ENCODE peak calls at places on chromosome 21, in five cellular contexts. X is left ventricle myocardium inferior; C is mesendoderm; Q is fibroblast of lung; Y is naive thymus-derived CD4-positive, alpha-beta T cell. Z is an unnamed sample.

GRCh38 chr21:32958288-32958992 is 67.3 kb upstream of the OLIG2 start:
- DNase-seq in X (no peak), Q (no peak), Y (no peak), C (peak; percentile 28), Z (no peak)

GRCh38 chr21:33230518-33231324 is 983 bp downstream of the IFNAR2 start:
- DNase-seq in X (peak; percentile 63), C (peak; percentile 59), Y (peak; percentile 25), Q (peak; percentile 43), Z (peak; percentile 71)

GRCh38 chr21:16534408-16535099 is 804.8 kb downstream of the USP25 start:
- DNase-seq in Y (no peak), C (no peak), X (peak; percentile 80), Q (peak; percentile 87), Z (peak; percentile 72)

GRCh38 chr21:30072496-30072895 is 94.1 kb downstream of the CLDN17 start:
- DNase-seq in Y (no peak), X (no peak), Q (no peak), C (peak; percentile 83), Z (no peak)

GRCh38 chr21:15051652-15052554 is 12.9 kb downstream of the NRIP1 start:
- DNase-seq in Q (no peak), X (no peak), C (peak; percentile 12), Y (no peak), Z (no peak)

GRCh38 chr21:36783612-36784383 is 84.9 kb downstream of the SIM2 start:
- DNase-seq in C (peak; percentile 64), Y (no peak), X (no peak), Q (no peak), Z (no peak)

GRCh38 chr21:14942801-14943490 is 121.9 kb downstream of the NRIP1 start:
- DNase-seq in Y (no peak), Q (peak; percentile 23), C (no peak), X (no peak), Z (no peak)

GRCh38 chr21:40681164-40681859 is 165.6 kb downstream of the DSCAM start:
- DNase-seq in X (peak; percentile 39), Y (no peak), Q (no peak), C (no peak), Z (no peak)

GRCh38 chr21:39637971-39638628 is 25.4 kb downstream of the B3GALT5 start:
- DNase-seq in Q (no peak), Y (no peak), X (no peak), C (no peak), Z (no peak)

GRCh38 chr21:31387560-31388186 is 43.6 kb upstream of the TIAM1 start:
- DNase-seq in X (no peak), Y (no peak), C (no peak), Q (no peak), Z (no peak)

GRCh38 chr21:32653326-32653901 is 41.2 kb upstream of the CFAP298 start:
- DNase-seq in C (peak; percentile 47), Q (peak; percentile 19), X (no peak), Y (peak; percentile 28), Z (no peak)

GRCh38 chr21:35963920-35964451 is 96.3 kb downstream of the SETD4 start:
- DNase-seq in X (no peak), Q (no peak), Y (no peak), C (peak; percentile 35), Z (no peak)

GRCh38 chr21:36647279-36648093 is 51.4 kb upstream of the SIM2 start:
- DNase-seq in Y (no peak), Q (peak; percentile 38), X (no peak), C (peak; percentile 94), Z (no peak)

GRCh38 chr21:17514124-17514481 is 1.3 kb downstream of the CXADR start:
- DNase-seq in C (peak; percentile 94), X (no peak), Q (no peak), Y (no peak), Z (no peak)

GRCh38 chr21:32599146-32599925 is 12.8 kb downstream of the CFAP298 start:
- DNase-seq in X (no peak), Y (no peak), C (no peak), Q (no peak), Z (no peak)

GRCh38 chr21:27201197-27201596 is 234.3 kb upstream of the ADAMTS5 start:
- DNase-seq in Y (no peak), C (no peak), X (no peak), Q (peak; percentile 57), Z (no peak)

GRCh38 chr21:40507978-40508377 is 339.0 kb downstream of the DSCAM start:
- DNase-seq in Y (no peak), C (no peak), X (no peak), Q (peak; percentile 0), Z (no peak)

GRCh38 chr21:34794686-34795085 is 125.9 kb downstream of the CLIC6 start:
- DNase-seq in Y (no peak), X (no peak), Q (no peak), C (peak; percentile 33), Z (no peak)

GRCh38 chr21:34791776-34792503 is 123.1 kb downstream of the CLIC6 start:
- DNase-seq in Q (no peak), X (no peak), C (no peak), Y (no peak), Z (no peak)

GRCh38 chr21:34795152-34796141 is 126.7 kb downstream of the CLIC6 start:
- DNase-seq in Q (peak; percentile 77), X (no peak), C (no peak), Y (no peak), Z (no peak)

GRCh38 chr21:34792504-34793089 is 123.8 kb downstream of the CLIC6 start:
- DNase-seq in C (no peak), Q (no peak), Y (no peak), X (no peak), Z (no peak)

GRCh38 chr21:34793471-34793870 is 124.7 kb downstream of the CLIC6 start:
- DNase-seq in C (no peak), Y (no peak), X (no peak), Q (no peak), Z (no peak)
- H3K36me3 ChIP-seq in C (no peaks in the 10 kb centered on the region), Y (peaks cover 9% of the 10 kb centered on the region), X (no peaks in the 10 kb centered on the region), Q (peaks cover 19% of the 10 kb centered on the region), Z (no peaks in the 10 kb centered on the region)

DNA sequence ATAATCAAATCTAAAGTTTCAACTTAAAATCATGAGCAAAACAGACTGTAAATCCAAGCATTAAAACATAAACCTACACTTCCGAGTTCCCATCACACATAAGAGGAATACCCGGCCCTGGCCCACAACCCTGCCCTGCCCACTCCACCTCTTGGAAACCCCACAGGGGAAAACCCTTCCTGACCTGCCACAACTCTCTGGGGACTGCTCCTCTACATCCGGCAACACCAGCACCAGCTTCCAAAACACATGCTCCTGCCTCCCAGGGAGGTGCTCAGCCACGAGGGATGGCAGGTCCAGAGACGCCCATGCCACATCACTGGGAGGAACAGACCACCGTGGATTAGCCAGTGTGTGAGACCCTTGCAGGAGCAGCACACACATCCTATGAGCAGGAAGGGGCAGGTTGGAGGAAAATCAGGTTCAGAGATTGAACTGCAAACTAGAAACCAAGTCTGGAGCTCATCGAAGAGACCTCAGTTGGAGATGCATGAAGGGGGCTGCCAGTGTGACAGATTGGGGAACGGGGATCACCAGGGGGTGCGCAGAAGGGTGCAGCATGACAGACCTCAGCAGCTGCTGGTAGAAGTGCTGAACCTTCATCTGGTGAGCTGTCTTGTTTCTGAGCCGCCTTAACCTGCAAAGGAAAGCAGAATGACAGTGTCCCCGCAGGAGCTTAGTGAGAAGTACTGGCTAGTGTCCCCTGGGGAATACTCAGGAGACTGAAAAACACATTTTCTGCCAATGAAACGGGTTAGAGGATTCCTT is 25.8 kb upstream of the LSS start:
- DNase-seq in X (no peak), Q (no peak), Y (no peak), C (no peak), Z (no peak)
- H3K36me3 ChIP-seq in X (peaks cover 100% of the 10 kb centered on the region), Q (peaks cover 38% of the 10 kb centered on the region), Y (peaks cover 26% of the 10 kb centered on the region), C (peaks cover 29% of the 10 kb centered on the region), Z (peaks cover 23% of the 10 kb centered on the region)

DNA sequence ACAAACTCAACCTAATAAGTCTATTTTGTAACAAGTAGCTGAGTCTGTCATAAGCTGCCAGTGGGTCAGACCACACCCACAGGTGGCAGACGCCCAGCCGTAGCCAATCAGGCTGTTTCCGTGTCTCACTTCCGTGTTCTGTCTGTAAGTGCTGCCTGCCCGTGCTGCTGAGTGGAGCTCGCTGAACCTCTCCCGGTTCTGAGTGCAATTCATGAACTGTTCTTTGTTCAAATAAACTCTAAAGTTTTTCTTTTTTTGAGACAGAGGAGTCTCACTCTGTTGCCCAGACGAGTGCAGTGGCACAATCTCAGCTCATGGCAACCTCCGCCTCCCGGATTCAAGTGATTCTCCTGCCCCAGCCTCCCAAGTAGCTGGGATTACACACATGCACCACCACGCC is 25.1 kb downstream of the POFUT2 start:
- DNase-seq in Q (no peak), Y (no peak), C (no peak), X (no peak), Z (no peak)
- H3K36me3 ChIP-seq in Q (peaks cover 26% of the 10 kb centered on the region), Y (no peaks in the 10 kb centered on the region), C (peaks cover 9% of the 10 kb centered on the region), X (peaks cover 49% of the 10 kb centered on the region), Z (peaks cover 4% of the 10 kb centered on the region)

GRCh38 chr21:46562964-46563607 is 41.8 kb downstream of the S100B start:
- DNase-seq in Y (no peak), Q (no peak), C (no peak), X (no peak), Z (no peak)
- H3K36me3 ChIP-seq in Y (peaks cover 18% of the 10 kb centered on the region), Q (peaks cover 24% of the 10 kb centered on the region), C (peaks cover 7% of the 10 kb centered on the region), X (peaks cover 92% of the 10 kb centered on the region), Z (no peaks in the 10 kb centered on the region)

DNA sequence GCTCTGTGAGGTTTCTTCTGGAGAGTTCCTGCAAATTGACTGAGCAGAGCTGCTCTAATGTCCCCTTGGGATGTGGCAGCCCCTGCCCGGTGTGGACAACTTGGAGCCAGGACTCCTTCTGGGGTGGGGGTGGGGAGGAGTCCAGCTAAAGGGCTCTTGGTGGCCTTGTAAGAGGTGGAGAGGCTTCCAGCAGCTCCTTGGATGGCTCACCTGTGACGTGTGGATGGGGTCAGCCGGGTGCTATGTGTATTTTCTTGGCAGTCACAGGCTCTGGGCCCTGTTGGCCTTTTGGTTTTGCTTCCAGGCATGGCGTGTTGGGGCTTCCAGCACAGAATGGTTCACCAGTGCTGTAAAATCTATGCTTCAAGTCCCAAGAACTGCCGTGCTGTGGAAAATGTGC is 38.2 kb downstream of the TRAPPC10 start:
- DNase-seq in Y (no peak), C (no peak), Q (no peak), X (no peak), Z (peak; percentile 16)
- H3K36me3 ChIP-seq in Y (no peaks in the 10 kb centered on the region), C (no peaks in the 10 kb centered on the region), Q (no peaks in the 10 kb centered on the region), X (peaks cover 30% of the 10 kb centered on the region), Z (no peaks in the 10 kb centered on the region)

DNA sequence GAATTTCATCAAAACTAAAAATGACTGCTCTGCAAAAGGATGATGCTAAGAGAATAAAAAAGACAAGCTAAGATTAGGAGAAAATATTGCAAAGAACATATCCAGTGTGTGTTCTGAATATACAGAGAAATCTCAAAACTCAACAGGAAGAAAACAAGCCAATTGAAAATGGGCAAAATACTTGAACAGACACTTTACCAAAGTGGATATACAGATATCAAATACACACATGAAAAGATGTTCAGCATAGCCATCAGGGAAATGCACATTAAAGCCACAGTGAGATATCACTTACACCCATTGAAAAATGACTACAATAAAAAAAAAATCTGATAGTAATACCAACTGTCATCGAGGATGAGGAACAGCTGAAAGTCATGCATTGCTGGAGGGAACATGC is 21.3 kb downstream of the PRMT2 start:
- DNase-seq in C (no peak), Y (no peak), X (no peak), Q (no peak), Z (no peak)
- H3K36me3 ChIP-seq in C (peaks cover 10% of the 10 kb centered on the region), Y (peaks cover 24% of the 10 kb centered on the region), X (peaks cover 64% of the 10 kb centered on the region), Q (peaks cover 7% of the 10 kb centered on the region), Z (peaks cover under 1% of the 10 kb centered on the region)

DNA sequence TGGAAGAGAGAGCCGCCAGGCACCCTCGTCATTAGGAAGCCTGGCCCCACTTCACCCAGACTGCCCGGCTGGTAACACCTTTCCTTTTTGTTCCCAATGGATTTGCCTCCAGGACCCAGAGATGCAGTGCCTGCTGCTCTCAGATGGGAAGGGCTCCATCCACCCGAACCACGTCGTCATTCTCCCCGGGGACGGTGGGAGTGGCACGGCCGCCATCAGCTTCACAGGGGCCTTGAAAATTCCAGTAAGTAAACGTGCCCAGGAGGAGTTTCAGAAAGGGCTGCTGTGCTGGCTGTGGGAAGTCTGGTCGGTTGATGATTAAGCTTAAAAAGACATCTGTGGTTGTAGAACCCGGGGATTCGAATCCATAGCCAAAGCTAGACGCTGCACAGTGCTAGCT is 45.2 kb downstream of the SLC37A1 start:
- DNase-seq in X (no peak), Q (no peak), C (no peak), Y (no peak), Z (peak; percentile 66)
- H3K36me3 ChIP-seq in X (peaks cover 66% of the 10 kb centered on the region), Q (no peaks in the 10 kb centered on the region), C (no peaks in the 10 kb centered on the region), Y (peaks cover 8% of the 10 kb centered on the region), Z (peaks cover 2% of the 10 kb centered on the region)

Z was measured in aorta.